ENCODE peak calls at places on chromosome 2, in nine cellular contexts. G is HL-60, Y is body of pancreas, N is spleen, H is GM23248, W is thoracic aorta, R is upper lobe of right lung, C is heart right ventricle, K is neuronal stem cell. B is an unnamed sample.

GRCh38 chr2:152815634-152816257 is 97.3 kb downstream of the ARL6IP6 start:
- DNase-seq in K (no peak), W (no peak), C (no peak), N (no peak), H (no peak), Y (no peak), R (no peak), G (no peak), B (no peak)

GRCh38 chr2:156657809-156658208 is 221.6 kb downstream of the GPD2 start:
- DNase-seq in W (no peak), R (no peak), Y (no peak), H (no peak), N (no peak), C (no peak), K (no peak), G (peak; percentile 47), B (no peak)

GRCh38 chr2:218405365-218406208 is 5.9 kb downstream of the CTDSP1 start:
- DNase-seq in Y (peak; percentile 49), H (no peak), W (no peak), C (peak; percentile 45), K (peak; percentile 35), N (peak; percentile 88), G (peak; percentile 33), R (peak; percentile 73), B (peak; percentile 87)

GRCh38 chr2:24831736-24832421 is 38.7 kb downstream of the CENPO start:
- DNase-seq in Y (peak; percentile 54), K (no peak), R (peak; percentile 60), H (no peak), W (no peak), C (no peak), G (no peak), N (peak; percentile 65), B (peak; percentile 62)

GRCh38 chr2:155100261-155100660 is 401.8 kb downstream of the KCNJ3 start:
- DNase-seq in G (no peak), K (no peak), R (no peak), W (no peak), N (no peak), C (no peak), Y (no peak), H (no peak), B (no peak)

GRCh38 chr2:223896751-223897320 is 48.3 kb downstream of the WDFY1 start:
- DNase-seq in H (peak; percentile 37), G (no peak), R (no peak), C (no peak), Y (no peak), W (no peak), K (no peak), N (no peak), B (no peak)

GRCh38 chr2:231985823-231986261 is 24.3 kb downstream of the DIS3L2 start:
- DNase-seq in K (no peak), Y (no peak), G (no peak), N (no peak), H (no peak), C (no peak), R (no peak), W (no peak), B (no peak)

GRCh38 chr2:76613330-76613729 is 902.6 kb upstream of the GCFC2 start:
- DNase-seq in W (no peak), H (no peak), C (no peak), Y (no peak), G (no peak), R (no peak), N (no peak), K (no peak), B (no peak)

GRCh38 chr2:216082805-216083204 is 1.1 kb downstream of the TMEM169 start:
- DNase-seq in K (no peak), R (no peak), Y (no peak), C (no peak), N (no peak), G (peak; percentile 21), H (no peak), W (no peak), B (no peak)

GRCh38 chr2:217559084-217559483 is 443.7 kb downstream of the TNS1 start:
- DNase-seq in C (no peak), W (no peak), N (no peak), G (no peak), R (no peak), K (no peak), Y (no peak), H (no peak), B (no peak)

GRCh38 chr2:234211797-234212196 is 161.3 kb downstream of the SPP2 start:
- DNase-seq in R (no peak), Y (no peak), C (no peak), K (no peak), G (no peak), W (no peak), H (no peak), N (no peak), B (no peak)

GRCh38 chr2:238801791-238802190 is 46.1 kb upstream of the TWIST2 start:
- DNase-seq in N (no peak), Y (no peak), R (no peak), W (no peak), H (no peak), G (no peak), C (no peak), K (no peak), B (no peak)

GRCh38 chr2:171858397-171858958 is 35.6 kb downstream of the SLC25A12 start:
- DNase-seq in G (no peak), K (no peak), C (no peak), N (no peak), H (no peak), W (no peak), R (no peak), Y (no peak), B (no peak)

GRCh38 chr2:113198790-113199612 is 25.2 kb downstream of the PSD4 start:
- DNase-seq in H (peak; percentile 91), Y (peak; percentile 90), C (peak; percentile 63), G (no peak), R (peak; percentile 93), W (no peak), K (peak; percentile 74), N (peak; percentile 96), B (no peak)

GRCh38 chr2:235026137-235026536 is 74.3 kb downstream of the SH3BP4 start:
- DNase-seq in R (peak; percentile 16), G (no peak), K (no peak), C (no peak), W (no peak), H (peak; percentile 93), Y (peak; percentile 72), N (no peak), B (no peak)

GRCh38 chr2:108877506-108877905 is 90.9 kb downstream of the CCDC138 start:
- DNase-seq in R (no peak), C (no peak), K (no peak), W (no peak), N (no peak), Y (no peak), H (no peak), G (no peak), B (no peak)

GRCh38 chr2:108878276-108878675 is 91.7 kb downstream of the CCDC138 start:
- DNase-seq in R (no peak), H (no peak), Y (no peak), K (no peak), N (no peak), C (no peak), G (no peak), W (no peak), B (no peak)
- H3K4me3 ChIP-seq in R (no peak overlapping the region), H (no peak overlapping the region), Y (no peak overlapping the region), K (no peak overlapping the region), N (no peak overlapping the region), C (no peak overlapping the region), G (no peak overlapping the region), W (no peak overlapping the region), B (no peak overlapping the region)

GRCh38 chr2:1413156-1413690 is at the start of gene TPO:
- DNase-seq in Y (no peak), R (no peak), N (no peak), G (no peak), W (no peak), K (no peak), C (no peak), H (no peak), B (no peak)

GRCh38 chr2:1420746-1421480 is 7.7 kb downstream of the TPO start:
- DNase-seq in C (no peak), Y (no peak), G (no peak), K (no peak), N (no peak), W (no peak), H (no peak), R (no peak), B (no peak)

GRCh38 chr2:1414121-1414520 is 858 bp downstream of the TPO start:
- DNase-seq in C (no peak), K (no peak), R (no peak), H (no peak), W (no peak), Y (no peak), N (no peak), G (no peak), B (no peak)

GRCh38 chr2:1415501-1415900 is 2.2 kb downstream of the TPO start:
- DNase-seq in H (no peak), K (no peak), N (no peak), R (no peak), G (no peak), C (no peak), Y (no peak), W (no peak), B (peak; percentile 43)
- H3K27ac ChIP-seq in H (no peak overlapping the region), K (no peak overlapping the region), N (no peak overlapping the region), R (no peak overlapping the region), G (no peak overlapping the region), C (no peak overlapping the region), Y (no peak overlapping the region), W (no peak overlapping the region), B (no peak overlapping the region)

GRCh38 chr2:227228061-227228667 is 63.7 kb downstream of the COL4A3 start:
- DNase-seq in W (peak; percentile 3), Y (peak; percentile 40), R (peak; percentile 66), C (peak; percentile 56), H (peak; percentile 77), K (no peak), G (no peak), N (no peak), B (no peak)
- H3K4me3 ChIP-seq in W (peak overlapping the region; percentile 60), Y (no peak overlapping the region), R (no peak overlapping the region), C (no peak overlapping the region), H (no peak overlapping the region), K (no peak overlapping the region), G (no peak overlapping the region), N (no peak overlapping the region), B (peak overlapping the region; percentile 34)

GRCh38 chr2:125169764-125170146 is 1144.7 kb downstream of the CNTNAP5 start:
- DNase-seq in W (no peak), K (no peak), C (no peak), N (no peak), Y (no peak), R (no peak), G (no peak), H (no peak), B (no peak)

GRCh38 chr2:125167820-125168219 is 1142.7 kb downstream of the CNTNAP5 start:
- DNase-seq in N (no peak), H (peak; percentile 25), Y (no peak), R (no peak), W (no peak), K (no peak), C (no peak), G (no peak), B (no peak)

GRCh38 chr2:125169022-125169763 is 1144.1 kb downstream of the CNTNAP5 start:
- DNase-seq in W (no peak), H (no peak), R (no peak), G (no peak), Y (no peak), C (no peak), N (no peak), K (no peak), B (no peak)

GRCh38 chr2:125167152-125167551 is 1142.1 kb downstream of the CNTNAP5 start:
- DNase-seq in Y (no peak), H (peak; percentile 5), K (no peak), G (no peak), W (no peak), N (no peak), R (no peak), C (no peak), B (no peak)

GRCh38 chr2:125168442-125168841 is 1143.4 kb downstream of the CNTNAP5 start:
- DNase-seq in G (no peak), R (no peak), W (no peak), C (no peak), K (no peak), N (no peak), H (no peak), Y (no peak), B (no peak)
- H3K27ac ChIP-seq in G (no peak overlapping the region), R (no peak overlapping the region), W (no peak overlapping the region), C (no peak overlapping the region), K (no peak overlapping the region), N (no peak overlapping the region), H (no peak overlapping the region), Y (no peak overlapping the region), B (no peak overlapping the region)

B was measured in coronary artery.